ENCODE peak calls at places on chromosomes 1 and 21, in seven cellular contexts. V is endothelial cell of umbilical vein, Y is T-cell, D is NCI-H1092, J is heart right ventricle, M is germinal center, G is AG08395. P is an unnamed sample.

GRCh38 chr1:172469717-172470116 is 25.8 kb upstream of the PIGC start:
- DNase-seq in V (no peak), Y (no peak), D (no peak), J (no peak), M (no peak), G (no peak), P (no peak)

GRCh38 chr21:44615466-44615865 is 3.6 kb downstream of the KRTAP10-8 start:
- DNase-seq in V (no peak), Y (no peak), D (no peak), J (no peak), M (no peak), G (no peak), P (no peak)

GRCh38 chr1:17561561-17561985 is 22.1 kb downstream of the ARHGEF10L start:
- DNase-seq in V (no peak), Y (no peak), D (no peak), J (no peak), M (no peak), G (peak), P (no peak)

GRCh38 chr1:84715620-84716019 is 25.4 kb upstream of the SSX2IP start:
- DNase-seq in V (no peak), Y (no peak), D (peak), J (no peak), M (no peak), G (no peak), P (no peak)

GRCh38 chr1:211639500-211640361 is 35.7 kb downstream of the NEK2 start:
- DNase-seq in V (peak), Y (no peak), D (no peak), J (no peak), M (no peak), G (peak), P (peak)

GRCh38 chr1:154773551-154773950 is 96.5 kb downstream of the KCNN3 start:
- DNase-seq in V (no peak), Y (no peak), D (peak), J (no peak), M (no peak), G (no peak), P (no peak)

GRCh38 chr1:33456302-33456886 is 16.1 kb upstream of the ZSCAN20 start:
- DNase-seq in V (no peak), Y (no peak), D (no peak), J (no peak), M (no peak), G (no peak), P (no peak)

GRCh38 chr21:38761531-38761930 is 44.2 kb upstream of the ETS2 start:
- DNase-seq in V (no peak), Y (no peak), D (no peak), J (no peak), M (no peak), G (no peak), P (no peak)

GRCh38 chr1:11453742-11454442 is 25.1 kb upstream of the DISP3 start:
- DNase-seq in V (no peak), Y (no peak), D (no peak), J (no peak), M (no peak), G (no peak), P (no peak)

P was measured in GM10248.